ENCODE peak calls at places on chromosomes 11 and 22, in ten cellular contexts. K is activated CD8-positive, alpha-beta memory T cell treated with anti-CD3 and anti-CD28 coated beads for 48 hours; O is endodermal cell; N is stimulated activated CD8-positive, alpha-beta memory T cell treated with anti-CD3 and anti-CD28 coated beads, Interleukin-4, amount 100 ng/mL, for 48 hours; Y is AG04449; Z is stimulated activated CD4-positive, alpha-beta T cell treated with anti-CD3 and anti-CD28 coated beads, Interleukin-15, amount 100 ng/mL, for 1 hour; E is HAP-1; J is NCI-H2107; U is upper lobe of right lung; M is WTC11. I is an unnamed sample.

GRCh38 chr22:43289976-43290663 is 53.1 kb downstream of the SCUBE1 start:
- DNase-seq in K (no peak), O (no peak), N (no peak), Y (no peak), Z (no peak), E (no peak), J (peak), U (peak), M (no peak), I (peak)

GRCh38 chr22:44259366-44260215 is 53.2 kb downstream of the SHISAL1 start:
- DNase-seq in K (no peak), O (peak), N (no peak), Y (no peak), Z (no peak), E (peak), J (no peak), U (no peak), M (peak), I (no peak)

GRCh38 chr22:24460418-24461089 is 33.2 kb downstream of the ADORA2A start:
- DNase-seq in K (no peak), O (peak), N (peak), Y (no peak), Z (no peak), E (no peak), J (no peak), U (no peak), M (no peak), I (no peak)

GRCh38 chr22:36763576-36763975 is 12.3 kb downstream of the IFT27 start:
- DNase-seq in K (no peak), O (peak), N (no peak), Y (no peak), Z (no peak), E (peak), J (no peak), U (peak), M (no peak), I (no peak)

GRCh38 chr22:45960477-45961386 is 16.2 kb downstream of the WNT7B start:
- DNase-seq in K (no peak), O (peak), N (no peak), Y (no peak), Z (no peak), E (no peak), J (no peak), U (no peak), M (no peak), I (no peak)

GRCh38 chr11:83140691-83141455 is 16.1 kb upstream of the PCF11 start:
- DNase-seq in K (no peak), O (no peak), N (no peak), Y (no peak), Z (no peak), E (no peak), J (no peak), U (no peak), M (no peak), I (no peak)

GRCh38 chr22:32628626-32629587 is 154.3 kb downstream of the FBXO7 start:
- DNase-seq in K (no peak), O (no peak), N (no peak), Y (peak), Z (no peak), E (no peak), J (no peak), U (no peak), M (no peak), I (no peak)

GRCh38 chr11:17475666-17476316 is 854 bp downstream of the ABCC8 start:
- DNase-seq in K (no peak), O (peak), N (no peak), Y (no peak), Z (no peak), E (peak), J (no peak), U (no peak), M (peak), I (no peak)

GRCh38 chr11:85740464-85741400 is 54.7 kb upstream of the CCDC89 start:
- DNase-seq in K (no peak), O (no peak), N (no peak), Y (no peak), Z (no peak), E (no peak), J (no peak), U (no peak), M (no peak), I (no peak)

GRCh38 chr11:110065189-110065588 is 28.0 kb upstream of the ZC3H12C start:
- DNase-seq in K (no peak), O (no peak), N (no peak), Y (no peak), Z (no peak), E (no peak), J (no peak), U (no peak), M (no peak), I (no peak)

GRCh38 chr11:28526406-28526751 is 418.2 kb downstream of the METTL15 start:
- DNase-seq in K (no peak), O (no peak), N (no peak), Y (no peak), Z (no peak), E (no peak), J (no peak), U (no peak), M (no peak), I (no peak)

GRCh38 chr11:124199702-124200101 is 16.6 kb downstream of the OR10D3 start:
- DNase-seq in K (no peak), O (no peak), N (no peak), Y (no peak), Z (no peak), E (no peak), J (no peak), U (no peak), M (no peak), I (no peak)

GRCh38 chr11:119709638-119710346 is 19.2 kb downstream of the NECTIN1 start:
- DNase-seq in K (no peak), O (peak), N (peak), Y (no peak), Z (no peak), E (peak), J (peak), U (no peak), M (peak), I (peak)

GRCh38 chr22:41382098-41382578 is 396 bp downstream of the TEF start:
- DNase-seq in K (peak), O (peak), N (peak), Y (no peak), Z (peak), E (peak), J (no peak), U (peak), M (peak), I (no peak)

GRCh38 chr22:36478966-36479365 is 2.5 kb downstream of the TXN2 start:
- DNase-seq in K (no peak), O (no peak), N (no peak), Y (no peak), Z (no peak), E (no peak), J (no peak), U (no peak), M (no peak), I (no peak)

GRCh38 chr22:46833228-46833627 is 70.8 kb downstream of the TBC1D22A start:
- DNase-seq in K (no peak), O (peak), N (no peak), Y (no peak), Z (no peak), E (peak), J (no peak), U (no peak), M (peak), I (no peak)

GRCh38 chr11:12724301-12725046 is 50.3 kb downstream of the TEAD1 start:
- DNase-seq in K (no peak), O (peak), N (no peak), Y (peak), Z (no peak), E (peak), J (peak), U (no peak), M (peak), I (peak)

GRCh38 chr11:1049911-1050580 is 13.5 kb upstream of the MUC6 start:
- DNase-seq in K (no peak), O (peak), N (no peak), Y (no peak), Z (no peak), E (no peak), J (no peak), U (no peak), M (peak), I (no peak)

GRCh38 chr11:2435288-2436012 is 8.9 kb downstream of the TRPM5 start:
- DNase-seq in K (no peak), O (no peak), N (no peak), Y (no peak), Z (no peak), E (no peak), J (no peak), U (no peak), M (no peak), I (no peak)

I was measured in NCI-H1694 treated with DMSO at 0.1 percent for 48 hours.